ENCODE peak calls at places on chromosomes 16 and 17, in six cellular contexts. H is fibroblast of pulmonary artery, A is left ventricle myocardium inferior, X is heart right ventricle, I is prostate gland, M is fibroblast of the aortic adventitia. L is an unnamed sample.

GRCh38 chr17:83025636-83026280 is 53.7 kb upstream of the METRNL start:
- DNase-seq in A (no peak), H (no peak), I (no peak), M (no peak), X (no peak), L (no peak)

GRCh38 chr17:12097326-12097725 is 76.6 kb downstream of the MAP2K4 start:
- DNase-seq in I (no peak), A (no peak), H (peak), M (no peak), X (no peak), L (no peak)

GRCh38 chr16:81625544-81626152 is 153.4 kb upstream of the PLCG2 start:
- DNase-seq in H (peak), A (peak), I (peak), M (peak), X (peak), L (peak)

GRCh38 chr16:24041834-24042631 is 206.2 kb downstream of the PRKCB start:
- DNase-seq in A (peak), I (peak), X (peak), M (peak), H (peak), L (peak)

GRCh38 chr17:76740329-76741118 is 2.6 kb downstream of the MFSD11 start:
- DNase-seq in X (peak), M (peak), H (peak), I (no peak), A (no peak), L (no peak)

GRCh38 chr17:3804503-3804931 is 3.5 kb upstream of the ITGAE start:
- DNase-seq in H (peak), M (peak), X (no peak), I (no peak), A (no peak), L (no peak)

GRCh38 chr17:82246365-82247174 is 17.7 kb downstream of the SLC16A3 start:
- DNase-seq in H (peak), M (peak), X (no peak), A (no peak), I (no peak), L (peak)

GRCh38 chr17:75639771-75640555 is 6.7 kb downstream of the SMIM5 start:
- DNase-seq in M (no peak), X (no peak), H (no peak), A (no peak), I (peak), L (no peak)

GRCh38 chr16:78961464-78961863 is 639.1 kb downstream of the MAF start:
- DNase-seq in H (no peak), M (no peak), A (no peak), X (no peak), I (no peak), L (no peak)
- TF ChIP-seq CTCF in H (no peak), M (no peak), A (no peak), X (no peak), I (no peak), L (no peak)

DNA sequence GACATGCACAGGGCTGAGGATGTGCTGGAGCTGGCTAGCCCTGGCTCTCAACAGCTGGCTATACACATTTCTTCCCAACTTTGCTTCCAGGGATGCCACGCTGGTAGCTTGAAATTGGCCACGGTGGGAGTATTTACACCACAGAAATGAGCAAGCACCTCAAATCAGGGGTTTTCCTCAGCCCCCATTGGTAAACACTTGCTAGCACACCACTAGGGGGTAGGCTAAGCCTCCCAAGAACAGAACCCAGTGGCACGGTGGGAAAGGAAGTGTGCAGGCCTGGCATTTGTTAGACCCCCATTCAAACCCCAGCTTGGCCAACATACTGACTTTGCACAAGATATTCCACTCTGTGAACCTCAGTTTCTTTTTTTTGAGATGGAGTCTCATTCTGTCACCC is 12.9 kb downstream of the DRC3 start:
- DNase-seq in I (no peak), X (no peak), M (no peak), A (no peak), H (peak), L (no peak)
- TF ChIP-seq CTCF in I (no peak), X (no peak), M (peak), A (peak), H (peak), L (peak)

GRCh38 chr16:9046667-9047055 is 44.8 kb upstream of the HAPSTR1 start:
- DNase-seq in H (no peak), X (no peak), I (no peak), A (no peak), M (no peak), L (no peak)
- TF ChIP-seq CTCF in H (no peak), X (no peak), I (no peak), A (no peak), M (no peak), L (no peak)

GRCh38 chr16:84116720-84117481 is at the start of gene MBTPS1:
- DNase-seq in I (peak), A (peak), H (peak), X (peak), M (peak), L (peak)
- TF ChIP-seq CTCF in I (peak), A (peak), H (no peak), X (peak), M (no peak), L (no peak)

GRCh38 chr16:47142469-47143328 is 1.0 kb downstream of the NETO2 start:
- DNase-seq in X (peak), H (peak), I (no peak), A (peak), M (peak), L (peak)
- TF ChIP-seq CTCF in X (no peak), H (no peak), I (no peak), A (no peak), M (no peak), L (no peak)

GRCh38 chr17:19260958-19261357 is 23.8 kb downstream of the EPN2 start:
- DNase-seq in I (no peak), A (no peak), X (no peak), M (no peak), H (no peak), L (peak)
- TF ChIP-seq CTCF in I (no peak), A (peak), X (no peak), M (no peak), H (peak), L (peak)

GRCh38 chr16:88673685-88674398 is 11.0 kb upstream of the MVD start:
- DNase-seq in H (no peak), X (peak), I (no peak), M (no peak), A (peak), L (no peak)

GRCh38 chr16:88671806-88672205 is 8.9 kb upstream of the MVD start:
- DNase-seq in H (no peak), I (no peak), X (no peak), M (no peak), A (no peak), L (no peak)

GRCh38 chr16:88669986-88670385 is 7.1 kb upstream of the MVD start:
- DNase-seq in I (no peak), X (no peak), A (no peak), H (no peak), M (peak), L (no peak)

GRCh38 chr16:88676502-88677242 is 9.6 kb downstream of the SNAI3 start:
- DNase-seq in H (no peak), M (no peak), X (no peak), A (no peak), I (no peak), L (no peak)

GRCh38 chr16:88672776-88673175 is 9.9 kb upstream of the MVD start:
- DNase-seq in H (no peak), A (no peak), X (no peak), I (no peak), M (no peak), L (peak)
- TF ChIP-seq CTCF in H (peak), A (peak), X (no peak), I (no peak), M (peak), L (no peak)